ENCODE peak calls at places on chromosome 1, in ten cellular contexts. M, L, X, E, Y, V, Q, W, F and C are unnamed samples.

GRCh38 chr1:200738733-200739498 is at the start of gene CAMSAP2:
- DNase-seq in Y (peak; percentile 87), X (peak; percentile 94), F (peak; percentile 90), M (peak; percentile 79), E (peak; percentile 91), W (peak; percentile 91), L (no peak), Q (peak; percentile 77), V (peak; percentile 95), C (peak; percentile 97)

GRCh38 chr1:244735404-244735803 is 82.5 kb downstream of the DESI2 start:
- DNase-seq in X (no peak), M (peak; percentile 50), W (no peak), V (no peak), L (no peak), F (no peak), E (no peak), Y (no peak), Q (no peak), C (no peak)

GRCh38 chr1:42743302-42744029 is 3.4 kb upstream of the CLDN19 start:
- DNase-seq in X (no peak), L (no peak), Y (no peak), E (no peak), M (no peak), F (no peak), Q (no peak), W (no peak), V (no peak), C (no peak)

GRCh38 chr1:65020774-65021173 is 54.4 kb upstream of the JAK1 start:
- DNase-seq in L (no peak), E (no peak), Y (no peak), V (no peak), M (no peak), X (no peak), W (no peak), Q (no peak), F (no peak), C (no peak)

GRCh38 chr1:9230869-9231533 is 3.6 kb upstream of the H6PD start:
- DNase-seq in F (no peak), M (no peak), L (no peak), V (no peak), W (no peak), Q (no peak), E (no peak), Y (no peak), X (no peak), C (no peak)

GRCh38 chr1:197465528-197466205 is 197.6 kb downstream of the CRB1 start:
- DNase-seq in L (no peak), V (no peak), M (no peak), Q (no peak), W (no peak), Y (no peak), E (no peak), F (no peak), X (no peak), C (no peak)

GRCh38 chr1:198556969-198557368 is 16.5 kb upstream of the ATP6V1G3 start:
- DNase-seq in M (no peak), F (peak; percentile 25), L (no peak), W (peak; percentile 26), E (peak; percentile 21), Y (no peak), X (peak; percentile 25), Q (peak; percentile 92), V (no peak), C (no peak)

GRCh38 chr1:23483327-23484252 is at the start of gene ASAP3:
- DNase-seq in F (peak; percentile 50), L (no peak), E (peak; percentile 65), W (peak; percentile 60), X (peak; percentile 72), M (peak; percentile 75), Y (no peak), Q (no peak), V (peak; percentile 88), C (no peak)

GRCh38 chr1:247487057-247487456 is 29.2 kb upstream of the OR2B11 start:
- DNase-seq in X (peak; percentile 21), Q (peak; percentile 18), F (peak; percentile 39), Y (peak; percentile 4), V (peak; percentile 71), L (peak; percentile 25), E (no peak), M (no peak), W (no peak), C (no peak)

GRCh38 chr1:21751281-21751680 is 31.7 kb downstream of the USP48 start:
- DNase-seq in Y (no peak), V (no peak), M (no peak), L (no peak), X (no peak), F (no peak), W (no peak), E (no peak), Q (no peak), C (no peak)

GRCh38 chr1:91173379-91173890 is 151.6 kb upstream of the ZNF644 start:
- DNase-seq in Y (no peak), M (no peak), Q (no peak), E (no peak), V (no peak), X (no peak), F (no peak), W (no peak), L (no peak), C (peak; percentile 70)

GRCh38 chr1:29245876-29246275 is 9.6 kb downstream of the PTPRU start:
- DNase-seq in X (no peak), F (peak; percentile 28), V (peak; percentile 60), E (no peak), L (peak; percentile 24), Q (peak; percentile 17), W (no peak), M (peak; percentile 45), Y (no peak), C (no peak)
- TF ChIP-seq CTCF in X (peak; percentile 49), F (no peak), V (peak; percentile 60), E (peak; percentile 46), L (peak; percentile 74), Q (peak; percentile 55), W (peak; percentile 46), M (peak; percentile 65), Y (peak; percentile 69), C (peak; percentile 35)

DNA sequence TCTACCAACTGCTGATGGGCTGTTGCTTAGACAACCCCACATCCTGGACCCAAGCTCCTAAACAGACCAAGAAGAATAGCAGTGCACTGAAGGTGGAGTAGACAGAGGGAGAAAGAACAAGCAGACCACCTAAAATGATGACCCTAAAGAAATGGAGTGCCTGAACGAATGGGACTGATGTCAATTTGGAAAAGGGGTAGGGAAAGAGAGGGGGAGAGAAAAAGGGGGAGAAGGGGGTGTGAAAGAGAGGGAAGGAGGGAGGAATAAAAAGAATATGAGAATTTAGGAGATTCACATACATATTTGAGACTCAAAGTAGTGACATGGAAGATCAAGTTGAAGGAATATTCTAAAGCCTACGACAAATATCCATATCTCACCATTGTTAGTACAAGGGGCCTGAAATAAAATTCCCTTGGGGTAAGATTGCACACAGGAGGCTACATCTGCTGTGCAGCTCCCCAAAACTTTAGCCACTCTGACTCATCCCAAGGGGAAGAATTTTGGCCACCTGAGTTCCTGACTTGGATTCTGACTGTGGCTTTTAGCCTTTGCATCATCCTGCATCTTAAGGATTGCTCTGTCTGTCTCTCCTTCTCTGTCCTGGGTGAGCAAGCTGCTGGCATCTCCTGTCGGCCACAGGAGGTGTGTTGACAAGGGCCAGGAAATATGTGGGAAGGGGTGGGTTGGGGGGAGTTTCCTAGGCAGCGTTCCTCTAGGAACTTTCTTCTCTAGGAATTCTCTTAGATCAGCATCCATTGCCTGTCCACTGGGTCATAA is 144.6 kb upstream of the DUSP10 start:
- DNase-seq in E (no peak), W (no peak), Y (peak; percentile 5), F (no peak), L (no peak), V (no peak), M (peak; percentile 67), X (no peak), Q (no peak), C (no peak)
- H3K4me1 ChIP-seq in E (no peaks in the 10 kb centered on the region), W (peaks cover 13% of the 10 kb centered on the region), Y (peaks cover 19% of the 10 kb centered on the region), F (peaks cover 5% of the 10 kb centered on the region), L (no peaks in the 10 kb centered on the region), V (peaks cover 5% of the 10 kb centered on the region), M (peaks cover 14% of the 10 kb centered on the region), X (no peaks in the 10 kb centered on the region), Q (no peaks in the 10 kb centered on the region), C (peaks cover 9% of the 10 kb centered on the region)

DNA sequence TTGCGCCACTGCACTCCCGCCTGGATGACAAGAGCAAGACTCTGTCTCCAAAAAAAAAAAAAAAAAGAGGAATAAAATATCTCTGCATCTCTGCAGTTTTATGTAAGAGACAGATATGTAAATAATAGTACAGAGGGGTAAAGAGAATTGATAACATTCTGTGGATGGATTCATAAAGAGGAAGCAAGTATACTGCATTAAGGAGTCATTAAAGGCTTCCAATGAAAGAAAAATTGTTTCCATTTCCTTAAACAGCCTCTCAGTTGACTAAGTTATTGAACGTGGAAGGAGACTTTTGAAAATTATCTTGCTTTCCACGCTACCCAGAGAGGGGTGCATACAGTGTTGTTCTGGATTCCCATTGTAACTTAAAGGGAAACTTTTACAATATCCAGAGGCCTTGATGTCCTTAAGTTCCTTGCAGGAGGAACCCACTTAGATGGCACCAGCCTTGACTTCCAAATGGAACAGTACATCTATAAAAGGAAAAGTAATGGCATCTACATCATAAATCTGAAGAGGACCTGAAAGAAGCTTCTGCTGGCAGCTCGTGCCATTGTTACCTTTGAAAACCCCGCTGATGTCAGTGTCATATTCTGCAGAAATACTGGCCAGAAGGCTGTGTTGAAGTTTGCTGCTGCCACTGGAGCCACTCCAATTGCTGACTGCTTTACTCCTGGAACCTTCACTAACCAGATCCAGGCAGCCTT is 13.8 kb downstream of the CEP350 start:
- DNase-seq in E (no peak), X (no peak), W (no peak), V (no peak), M (no peak), F (no peak), L (no peak), Q (no peak), Y (no peak), C (no peak)
- H3K27ac ChIP-seq in E (no peak overlapping the region), X (peak overlapping the region; percentile 60), W (peak overlapping the region; percentile 84), V (no peak overlapping the region), M (no peak overlapping the region), F (peak overlapping the region; percentile 80), L (no peak overlapping the region), Q (no peak overlapping the region), Y (no peak overlapping the region), C (peak overlapping the region; percentile 76)

GRCh38 chr1:238196516-238196915 is 305.8 kb upstream of the ZP4 start:
- DNase-seq in M (peak; percentile 56), V (no peak), W (no peak), F (no peak), Q (no peak), X (no peak), E (no peak), L (no peak), Y (no peak), C (no peak)

GRCh38 chr1:238205045-238205662 is 314.4 kb upstream of the ZP4 start:
- DNase-seq in Q (no peak), M (no peak), W (no peak), F (no peak), E (no peak), Y (no peak), L (no peak), V (no peak), X (no peak), C (no peak)

GRCh38 chr1:238199325-238199724 is 308.6 kb upstream of the ZP4 start:
- DNase-seq in F (no peak), E (no peak), X (no peak), V (no peak), Q (no peak), M (no peak), Y (no peak), W (no peak), L (no peak), C (no peak)

DNA sequence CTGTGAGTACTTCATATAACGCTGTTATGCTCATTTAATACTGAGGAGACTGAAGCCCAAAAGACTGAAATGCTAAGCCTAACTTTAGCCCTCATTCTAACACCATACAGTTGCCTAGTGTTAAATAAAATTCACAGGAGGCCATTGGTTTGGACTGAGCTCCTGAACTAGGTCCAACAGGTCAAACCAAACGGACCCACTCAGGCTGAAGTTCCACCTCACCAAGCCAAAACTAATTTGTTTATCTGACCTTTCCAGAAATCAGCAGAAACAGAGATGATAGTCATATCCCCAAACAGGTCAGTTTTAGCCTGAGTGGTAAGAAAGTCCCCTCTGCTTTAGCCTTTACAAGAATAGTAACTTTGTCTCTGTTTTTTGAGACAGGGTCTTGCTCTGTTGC is 311.3 kb upstream of the ZP4 start:
- DNase-seq in F (no peak), Y (no peak), W (no peak), V (no peak), X (no peak), Q (no peak), E (no peak), L (no peak), M (no peak), C (no peak)
- TF ChIP-seq CTCF in F (no peak), Y (no peak), W (no peak), V (no peak), X (no peak), Q (no peak), E (no peak), L (no peak), M (no peak), C (no peak)